ENCODE peak calls at places on chromosomes 2 and 18, in nine cellular contexts. One of them, this sample, is unnamed.

GRCh38 chr2:236089271-236090026 is 78.7 kb downstream of the GBX2 start:
- DNase-seq in WTC11: no peak
- DNase-seq in endothelial cell of umbilical vein: no peak
- DNase-seq in neural crest cell: no peak
- DNase-seq in CD8-positive, alpha-beta T cell: no peak
- DNase-seq in AG10803: peak; percentile 45
- DNase-seq in GM13976: no peak
- DNase-seq in MM.1S: no peak
- DNase-seq in fibroblast of the aortic adventitia: no peak
- DNase-seq in this sample: no peak

GRCh38 chr2:173159794-173160463 is 84.3 kb downstream of the MAP3K20 start:
- DNase-seq in WTC11: no peak
- DNase-seq in endothelial cell of umbilical vein: peak; percentile 49
- DNase-seq in neural crest cell: no peak
- DNase-seq in CD8-positive, alpha-beta T cell: no peak
- DNase-seq in AG10803: peak; percentile 98
- DNase-seq in GM13976: no peak
- DNase-seq in MM.1S: no peak
- DNase-seq in fibroblast of the aortic adventitia: peak; percentile 99
- DNase-seq in this sample: no peak

GRCh38 chr2:111643761-111644160 is 240.2 kb downstream of the ANAPC1 start:
- DNase-seq in WTC11: no peak
- DNase-seq in endothelial cell of umbilical vein: no peak
- DNase-seq in neural crest cell: no peak
- DNase-seq in CD8-positive, alpha-beta T cell: no peak
- DNase-seq in AG10803: no peak
- DNase-seq in GM13976: no peak
- DNase-seq in MM.1S: no peak
- DNase-seq in fibroblast of the aortic adventitia: no peak
- DNase-seq in this sample: no peak

GRCh38 chr2:234745347-234745746 is 206.5 kb upstream of the SH3BP4 start:
- DNase-seq in WTC11: no peak
- DNase-seq in endothelial cell of umbilical vein: no peak
- DNase-seq in neural crest cell: no peak
- DNase-seq in CD8-positive, alpha-beta T cell: no peak
- DNase-seq in AG10803: no peak
- DNase-seq in GM13976: no peak
- DNase-seq in MM.1S: no peak
- DNase-seq in fibroblast of the aortic adventitia: no peak
- DNase-seq in this sample: no peak

GRCh38 chr18:63160172-63160995 is 159.2 kb downstream of the BCL2 start:
- DNase-seq in WTC11: no peak
- DNase-seq in endothelial cell of umbilical vein: no peak
- DNase-seq in neural crest cell: no peak
- DNase-seq in CD8-positive, alpha-beta T cell: no peak
- DNase-seq in AG10803: no peak
- DNase-seq in GM13976: no peak
- DNase-seq in MM.1S: no peak
- DNase-seq in fibroblast of the aortic adventitia: no peak
- DNase-seq in this sample: no peak

GRCh38 chr2:58569460-58570185 is 328.5 kb upstream of the FANCL start:
- DNase-seq in WTC11: no peak
- DNase-seq in endothelial cell of umbilical vein: no peak
- DNase-seq in neural crest cell: no peak
- DNase-seq in CD8-positive, alpha-beta T cell: no peak
- DNase-seq in AG10803: peak; percentile 4
- DNase-seq in GM13976: no peak
- DNase-seq in MM.1S: no peak
- DNase-seq in fibroblast of the aortic adventitia: no peak
- DNase-seq in this sample: no peak

GRCh38 chr18:10205136-10205535 is 249.3 kb upstream of the APCDD1 start:
- DNase-seq in WTC11: no peak
- DNase-seq in endothelial cell of umbilical vein: no peak
- DNase-seq in neural crest cell: no peak
- DNase-seq in CD8-positive, alpha-beta T cell: no peak
- DNase-seq in AG10803: peak; percentile 49
- DNase-seq in GM13976: no peak
- DNase-seq in MM.1S: no peak
- DNase-seq in fibroblast of the aortic adventitia: no peak
- DNase-seq in this sample: no peak

GRCh38 chr2:45614871-45615270 is 3.8 kb upstream of the SRBD1 start:
- DNase-seq in WTC11: no peak
- DNase-seq in endothelial cell of umbilical vein: no peak
- DNase-seq in neural crest cell: no peak
- DNase-seq in CD8-positive, alpha-beta T cell: no peak
- DNase-seq in AG10803: no peak
- DNase-seq in GM13976: no peak
- DNase-seq in MM.1S: no peak
- DNase-seq in fibroblast of the aortic adventitia: peak; percentile 36
- DNase-seq in this sample: no peak

GRCh38 chr2:3483227-3483985 is 35.9 kb downstream of the ADI1 start:
- DNase-seq in WTC11: peak; percentile 73
- DNase-seq in endothelial cell of umbilical vein: peak; percentile 80
- DNase-seq in neural crest cell: no peak
- DNase-seq in CD8-positive, alpha-beta T cell: no peak
- DNase-seq in AG10803: peak; percentile 29
- DNase-seq in GM13976: no peak
- DNase-seq in MM.1S: no peak
- DNase-seq in fibroblast of the aortic adventitia: peak; percentile 71
- DNase-seq in this sample: no peak

GRCh38 chr2:149094217-149095015 is 55.9 kb downstream of the LYPD6B start:
- DNase-seq in WTC11: no peak
- DNase-seq in endothelial cell of umbilical vein: no peak
- DNase-seq in neural crest cell: no peak
- DNase-seq in CD8-positive, alpha-beta T cell: no peak
- DNase-seq in AG10803: peak; percentile 98
- DNase-seq in GM13976: no peak
- DNase-seq in MM.1S: no peak
- DNase-seq in fibroblast of the aortic adventitia: no peak
- DNase-seq in this sample: no peak

GRCh38 chr2:6254446-6254845 is 562.3 kb downstream of the SOX11 start:
- DNase-seq in WTC11: no peak
- DNase-seq in endothelial cell of umbilical vein: no peak
- DNase-seq in neural crest cell: no peak
- DNase-seq in CD8-positive, alpha-beta T cell: no peak
- DNase-seq in AG10803: no peak
- DNase-seq in GM13976: no peak
- DNase-seq in MM.1S: no peak
- DNase-seq in fibroblast of the aortic adventitia: no peak
- DNase-seq in this sample: no peak

GRCh38 chr2:121102949-121103348 is 182.1 kb downstream of the TFCP2L1 start:
- DNase-seq in WTC11: no peak
- DNase-seq in endothelial cell of umbilical vein: no peak
- DNase-seq in neural crest cell: no peak
- DNase-seq in CD8-positive, alpha-beta T cell: no peak
- DNase-seq in AG10803: no peak
- DNase-seq in GM13976: no peak
- DNase-seq in MM.1S: no peak
- DNase-seq in fibroblast of the aortic adventitia: no peak
- DNase-seq in this sample: no peak

GRCh38 chr2:119755906-119756305 is 3.8 kb upstream of the PTPN4 start:
- DNase-seq in WTC11: no peak
- DNase-seq in endothelial cell of umbilical vein: no peak
- DNase-seq in neural crest cell: no peak
- DNase-seq in CD8-positive, alpha-beta T cell: no peak
- DNase-seq in AG10803: no peak
- DNase-seq in GM13976: no peak
- DNase-seq in MM.1S: no peak
- DNase-seq in fibroblast of the aortic adventitia: no peak
- DNase-seq in this sample: no peak

GRCh38 chr2:68195096-68195495 is 37.4 kb downstream of the PNO1 start:
- DNase-seq in WTC11: no peak
- DNase-seq in endothelial cell of umbilical vein: peak; percentile 59
- DNase-seq in neural crest cell: no peak
- DNase-seq in CD8-positive, alpha-beta T cell: no peak
- DNase-seq in AG10803: peak; percentile 35
- DNase-seq in GM13976: no peak
- DNase-seq in MM.1S: no peak
- DNase-seq in fibroblast of the aortic adventitia: peak; percentile 38
- DNase-seq in this sample: no peak
- TF ChIP-seq CTCF in WTC11: no peak
- TF ChIP-seq CTCF in endothelial cell of umbilical vein: no peak
- TF ChIP-seq CTCF in neural crest cell: no peak
- TF ChIP-seq CTCF in CD8-positive, alpha-beta T cell: no peak
- TF ChIP-seq CTCF in AG10803: no peak
- TF ChIP-seq CTCF in GM13976: no peak
- TF ChIP-seq CTCF in MM.1S: no peak
- TF ChIP-seq CTCF in fibroblast of the aortic adventitia: no peak
- TF ChIP-seq CTCF in this sample: no peak

GRCh38 chr2:239908308-239908707 is 116.8 kb downstream of the NDUFA10 start:
- DNase-seq in WTC11: no peak
- DNase-seq in endothelial cell of umbilical vein: no peak
- DNase-seq in neural crest cell: no peak
- DNase-seq in CD8-positive, alpha-beta T cell: no peak
- DNase-seq in AG10803: no peak
- DNase-seq in GM13976: no peak
- DNase-seq in MM.1S: no peak
- DNase-seq in fibroblast of the aortic adventitia: no peak
- DNase-seq in this sample: no peak
- TF ChIP-seq CTCF in WTC11: no peak
- TF ChIP-seq CTCF in endothelial cell of umbilical vein: no peak
- TF ChIP-seq CTCF in neural crest cell: no peak
- TF ChIP-seq CTCF in CD8-positive, alpha-beta T cell: no peak
- TF ChIP-seq CTCF in AG10803: no peak
- TF ChIP-seq CTCF in GM13976: no peak
- TF ChIP-seq CTCF in MM.1S: no peak
- TF ChIP-seq CTCF in fibroblast of the aortic adventitia: no peak
- TF ChIP-seq CTCF in this sample: no peak

DNA sequence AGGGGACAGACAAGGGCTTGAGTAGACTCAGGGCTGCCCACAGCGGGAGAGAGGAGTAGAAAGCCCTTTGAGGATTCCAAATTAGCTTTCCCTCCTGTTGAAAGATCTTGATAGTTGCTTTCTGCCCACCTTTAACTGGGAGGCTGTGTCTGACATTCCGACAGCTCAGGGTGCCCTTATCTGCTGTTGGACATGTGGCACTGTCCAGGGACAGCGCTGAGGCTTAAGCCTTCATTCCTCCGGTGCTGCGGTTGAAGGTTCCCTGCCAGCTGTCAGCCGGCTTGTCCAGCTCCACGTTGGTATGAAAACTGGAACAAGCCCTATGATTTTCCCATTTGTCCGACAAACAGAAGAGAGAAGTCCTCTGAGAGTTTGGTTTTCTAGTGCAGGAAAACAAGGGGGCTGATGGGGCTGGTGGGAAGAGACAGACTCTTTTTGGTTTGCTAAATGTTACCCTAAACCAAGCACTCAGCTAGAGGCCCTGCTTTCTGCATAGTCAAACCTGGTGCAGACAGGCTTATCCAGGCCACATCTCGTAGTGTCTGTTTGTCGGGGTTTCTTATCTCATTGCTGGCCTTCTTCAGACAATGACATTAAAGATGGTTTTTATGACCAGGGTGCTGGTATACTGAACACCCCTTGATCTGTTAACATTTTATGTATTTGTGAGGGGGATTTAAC is 24.5 kb downstream of the GREB1 start:
- DNase-seq in WTC11: no peak
- DNase-seq in endothelial cell of umbilical vein: no peak
- DNase-seq in neural crest cell: no peak
- DNase-seq in CD8-positive, alpha-beta T cell: no peak
- DNase-seq in AG10803: no peak
- DNase-seq in GM13976: no peak
- DNase-seq in MM.1S: no peak
- DNase-seq in fibroblast of the aortic adventitia: no peak
- DNase-seq in this sample: no peak
- TF ChIP-seq CTCF in WTC11: no peak
- TF ChIP-seq CTCF in endothelial cell of umbilical vein: no peak
- TF ChIP-seq CTCF in neural crest cell: no peak
- TF ChIP-seq CTCF in CD8-positive, alpha-beta T cell: no peak
- TF ChIP-seq CTCF in AG10803: no peak
- TF ChIP-seq CTCF in GM13976: no peak
- TF ChIP-seq CTCF in MM.1S: no peak
- TF ChIP-seq CTCF in fibroblast of the aortic adventitia: no peak
- TF ChIP-seq CTCF in this sample: no peak

GRCh38 chr2:81650048-81650971 is 1345.8 kb upstream of the LRRTM1 start:
- DNase-seq in WTC11: no peak
- DNase-seq in endothelial cell of umbilical vein: no peak
- DNase-seq in neural crest cell: no peak
- DNase-seq in CD8-positive, alpha-beta T cell: no peak
- DNase-seq in AG10803: no peak
- DNase-seq in GM13976: no peak
- DNase-seq in MM.1S: no peak
- DNase-seq in fibroblast of the aortic adventitia: no peak
- DNase-seq in this sample: no peak
- TF ChIP-seq CTCF in WTC11: peak; percentile 17
- TF ChIP-seq CTCF in endothelial cell of umbilical vein: no peak
- TF ChIP-seq CTCF in neural crest cell: peak; percentile 43
- TF ChIP-seq CTCF in CD8-positive, alpha-beta T cell: no peak
- TF ChIP-seq CTCF in AG10803: no peak
- TF ChIP-seq CTCF in GM13976: no peak
- TF ChIP-seq CTCF in MM.1S: peak; percentile 19
- TF ChIP-seq CTCF in fibroblast of the aortic adventitia: no peak
- TF ChIP-seq CTCF in this sample: peak; percentile 8

DNA sequence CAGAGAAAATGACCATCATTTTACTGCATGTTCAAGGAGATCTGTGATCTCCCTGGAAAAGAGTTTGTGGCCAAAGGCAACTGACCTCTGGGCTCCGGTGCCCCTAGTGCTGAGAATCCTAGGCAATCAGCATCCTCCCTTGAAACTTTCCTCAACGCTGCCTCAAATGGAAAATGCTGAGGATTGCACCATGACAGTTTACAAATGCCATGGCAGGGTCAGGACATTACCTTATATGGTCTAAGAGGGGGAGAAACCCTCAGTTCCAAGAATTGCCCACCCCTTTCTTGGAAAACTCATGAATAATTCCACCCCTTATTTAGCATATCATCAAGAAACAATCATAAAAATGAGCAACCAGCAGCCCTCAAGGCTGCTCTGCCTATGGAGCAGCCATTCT is 48.3 kb downstream of the ALPK2 start:
- DNase-seq in WTC11: peak; percentile 42
- DNase-seq in endothelial cell of umbilical vein: no peak
- DNase-seq in neural crest cell: no peak
- DNase-seq in CD8-positive, alpha-beta T cell: no peak
- DNase-seq in AG10803: peak; percentile 83
- DNase-seq in GM13976: no peak
- DNase-seq in MM.1S: no peak
- DNase-seq in fibroblast of the aortic adventitia: peak; percentile 53
- DNase-seq in this sample: no peak
- TF ChIP-seq CTCF in WTC11: no peak
- TF ChIP-seq CTCF in endothelial cell of umbilical vein: no peak
- TF ChIP-seq CTCF in neural crest cell: no peak
- TF ChIP-seq CTCF in CD8-positive, alpha-beta T cell: no peak
- TF ChIP-seq CTCF in AG10803: peak; percentile 40
- TF ChIP-seq CTCF in GM13976: no peak
- TF ChIP-seq CTCF in MM.1S: no peak
- TF ChIP-seq CTCF in fibroblast of the aortic adventitia: no peak
- TF ChIP-seq CTCF in this sample: no peak

GRCh38 chr2:176174382-176174834 is 14.1 kb upstream of the HOXD1 start:
- DNase-seq in WTC11: no peak
- DNase-seq in endothelial cell of umbilical vein: no peak
- DNase-seq in neural crest cell: no peak
- DNase-seq in CD8-positive, alpha-beta T cell: no peak
- DNase-seq in AG10803: no peak
- DNase-seq in GM13976: peak; percentile 25
- DNase-seq in MM.1S: no peak
- DNase-seq in fibroblast of the aortic adventitia: no peak
- DNase-seq in this sample: no peak
- TF ChIP-seq CTCF in WTC11: no peak
- TF ChIP-seq CTCF in endothelial cell of umbilical vein: no peak
- TF ChIP-seq CTCF in neural crest cell: no peak
- TF ChIP-seq CTCF in CD8-positive, alpha-beta T cell: no peak
- TF ChIP-seq CTCF in AG10803: no peak
- TF ChIP-seq CTCF in GM13976: no peak
- TF ChIP-seq CTCF in MM.1S: no peak
- TF ChIP-seq CTCF in fibroblast of the aortic adventitia: no peak
- TF ChIP-seq CTCF in this sample: no peak

This sample was measured in progenitor cell of endocrine pancreas.